ENCODE peak calls at places on chromosome X, in nine cellular contexts. T is pancreas; A is stomach; B is GM23338; G is PC-3; X is naive thymus-derived CD4-positive, alpha-beta T cell; U is endodermal cell; H is lung; Q is H1. E is an unnamed sample. For H3K4me1, the result is how much of the 10 kb centered on the place peaks cover.

GRCh38 chrX:317424-318067 is 1.1 kb downstream of the GTPBP6 start:
- DNase-seq in Q (no peak), A (no peak), G (no peak), B (no peak), U (peak), H (no peak), X (no peak), T (no peak), E (no peak)

GRCh38 chrX:24777660-24778059 is 83.9 kb downstream of the POLA1 start:
- DNase-seq in X (no peak), B (no peak), Q (no peak), G (no peak), A (no peak), U (no peak), H (no peak), T (no peak), E (no peak)

GRCh38 chrX:12919620-12920019 is 13.2 kb downstream of the TLR8 start:
- DNase-seq in A (no peak), B (no peak), T (no peak), X (no peak), U (no peak), Q (no peak), G (no peak), H (no peak), E (no peak)

GRCh38 chrX:139120760-139121159 is 409.2 kb upstream of the FGF13 start:
- DNase-seq in B (no peak), X (no peak), Q (no peak), U (no peak), T (no peak), A (no peak), H (no peak), G (peak), E (no peak)

GRCh38 chrX:70254909-70255308 is 5.1 kb downstream of the P2RY4 start:
- DNase-seq in U (no peak), Q (no peak), T (no peak), H (no peak), X (no peak), G (peak), B (no peak), A (no peak), E (no peak)

GRCh38 chrX:33211356-33212254 is at the start of gene DMD:
- DNase-seq in H (peak), A (no peak), B (peak), X (no peak), Q (no peak), G (no peak), T (peak), U (peak), E (no peak)

GRCh38 chrX:71082253-71082652 is 13.4 kb upstream of the FOXO4 start:
- DNase-seq in T (no peak), B (no peak), A (no peak), X (no peak), G (no peak), H (no peak), Q (no peak), U (no peak), E (no peak)

GRCh38 chrX:96770315-96770714 is 85.7 kb downstream of the DIAPH2 start:
- DNase-seq in G (peak), U (no peak), T (no peak), H (no peak), X (no peak), Q (no peak), B (peak), A (no peak), E (peak)

GRCh38 chrX:119686087-119686639 is 6.8 kb downstream of the SEPTIN6 start:
- DNase-seq in A (no peak), B (no peak), U (no peak), T (no peak), Q (no peak), H (no peak), G (no peak), X (no peak), E (no peak)

GRCh38 chrX:119676949-119677653 is 15.9 kb downstream of the SEPTIN6 start:
- DNase-seq in T (no peak), G (no peak), B (no peak), X (no peak), A (no peak), H (no peak), Q (no peak), U (no peak), E (no peak)

GRCh38 chrX:119685225-119686066 is 7.5 kb downstream of the SEPTIN6 start:
- DNase-seq in Q (no peak), B (no peak), X (peak), U (no peak), G (no peak), T (no peak), A (no peak), H (no peak), E (peak)

GRCh38 chrX:119677654-119677981 is 15.3 kb downstream of the SEPTIN6 start:
- DNase-seq in Q (no peak), T (no peak), U (no peak), A (no peak), G (no peak), X (no peak), H (no peak), B (no peak), E (no peak)

DNA sequence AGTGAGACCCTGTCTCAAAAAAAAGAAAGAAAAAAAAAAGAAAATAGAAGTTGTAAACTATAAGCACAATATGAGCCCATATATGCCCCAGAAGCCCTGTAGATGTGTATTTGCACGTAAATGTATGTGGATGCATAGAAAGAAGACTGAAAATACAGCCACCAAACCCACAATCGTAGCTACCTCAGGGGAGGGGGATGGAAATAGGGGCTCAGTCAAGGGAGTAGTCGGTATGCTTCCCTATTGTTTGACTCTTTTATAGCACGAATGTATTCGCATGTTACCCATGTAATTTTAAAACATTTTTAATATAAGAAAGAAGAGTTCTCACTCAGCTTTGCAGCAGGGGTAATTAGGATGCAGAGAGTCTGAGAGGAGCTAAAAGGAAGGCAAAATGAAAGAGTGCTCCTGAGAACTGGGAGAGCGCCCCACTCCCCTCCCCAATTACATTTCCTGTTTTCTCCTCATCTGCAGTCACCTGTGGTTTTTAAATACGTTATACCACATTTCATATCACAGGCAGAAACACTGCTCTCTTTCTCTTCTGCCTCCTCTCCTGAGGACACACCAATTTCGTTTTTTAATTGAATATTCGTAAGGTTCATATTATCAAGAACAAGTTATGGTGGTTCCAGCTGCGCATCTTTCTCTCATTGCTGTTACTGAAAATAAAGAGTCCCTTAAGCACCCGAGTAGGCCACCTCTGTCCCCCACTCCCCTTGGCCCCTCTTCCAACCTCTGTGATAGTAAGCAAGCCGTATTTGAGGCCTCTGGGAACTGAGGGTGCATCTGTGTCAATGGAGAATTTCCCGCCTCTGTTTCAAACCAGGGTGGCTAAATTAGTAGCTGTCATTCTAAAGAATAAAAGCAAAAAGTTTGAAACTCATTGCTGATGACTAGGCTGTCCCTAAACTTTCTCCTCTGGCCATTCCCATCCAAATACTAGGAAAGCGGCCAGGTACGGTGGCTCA is 10.7 kb downstream of the SEPTIN6 start:
- DNase-seq in G (no peak), H (no peak), U (no peak), X (peak), A (no peak), T (no peak), Q (no peak), B (no peak), E (peak)
- H3K4me1 ChIP-seq in G (under half), H (under half), U (under half), X (half or more), A (under half), T (under half), Q (under half), B (under half), E (half or more)

GRCh38 chrX:133926099-133926498 is 59.3 kb downstream of the GPC3 start:
- DNase-seq in T (no peak), X (no peak), Q (no peak), H (no peak), G (no peak), B (peak), U (no peak), A (no peak), E (no peak)
- H3K4me1 ChIP-seq in T (under half), X (under half), Q (under half), H (under half), G (under half), B (under half), U (under half), A (under half), E (under half)

GRCh38 chrX:39157796-39158195 is 356.5 kb downstream of the MID1IP1 start:
- DNase-seq in U (no peak), T (no peak), A (no peak), G (no peak), B (no peak), H (no peak), Q (no peak), X (no peak), E (no peak)

GRCh38 chrX:39157006-39157405 is 355.7 kb downstream of the MID1IP1 start:
- DNase-seq in B (no peak), X (no peak), T (no peak), G (no peak), Q (no peak), H (no peak), A (no peak), U (no peak), E (no peak)

GRCh38 chrX:39162322-39162721 is 361.1 kb downstream of the MID1IP1 start:
- DNase-seq in H (no peak), Q (no peak), U (peak), A (no peak), X (no peak), B (peak), T (no peak), G (no peak), E (peak)

GRCh38 chrX:39161856-39162255 is 360.6 kb downstream of the MID1IP1 start:
- DNase-seq in H (no peak), G (no peak), Q (no peak), B (no peak), T (no peak), U (no peak), A (no peak), X (no peak), E (no peak)

DNA sequence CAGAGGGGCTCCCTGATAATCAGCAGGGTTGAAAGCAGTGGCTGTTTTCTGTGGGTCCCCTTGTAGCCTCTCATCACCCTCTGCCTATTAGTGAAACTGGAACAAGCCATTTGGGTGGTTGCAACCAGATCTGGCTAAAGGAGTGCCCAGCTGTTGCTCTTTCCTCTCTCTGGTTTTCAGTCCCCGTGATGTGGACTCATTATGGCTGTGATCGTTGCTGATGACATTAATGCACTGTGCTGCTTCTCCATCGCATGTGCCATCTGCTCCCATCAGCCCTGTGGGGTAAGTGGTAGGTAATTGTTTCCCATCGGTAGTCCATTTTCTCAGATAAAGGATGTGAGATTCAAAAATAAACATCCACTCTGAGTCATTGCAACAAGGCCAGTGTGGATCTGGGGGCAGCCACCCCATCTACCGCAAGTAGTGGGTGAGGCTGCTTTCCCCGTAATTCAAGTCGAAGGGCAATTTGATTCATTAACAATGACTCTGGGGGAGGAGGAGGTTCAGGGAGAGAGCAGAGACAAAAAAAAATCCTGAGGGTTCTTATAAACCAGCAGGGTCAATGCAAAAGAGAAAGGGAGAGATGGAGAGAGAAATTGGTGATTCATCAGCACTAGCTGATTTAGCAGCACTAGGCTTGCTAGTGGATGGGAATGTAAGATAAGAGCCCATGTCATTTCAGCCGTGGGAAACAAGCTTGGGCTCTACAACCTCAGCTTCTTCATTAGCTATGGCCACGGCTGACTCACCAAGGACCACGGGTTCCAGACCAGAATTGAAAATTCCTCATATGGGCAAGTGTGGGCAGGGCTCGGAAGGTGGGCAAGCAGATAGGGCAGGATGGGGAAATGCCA is 357.8 kb downstream of the MID1IP1 start:
- DNase-seq in H (peak), A (no peak), X (no peak), B (no peak), T (no peak), G (peak), Q (no peak), U (no peak), E (no peak)
- H3K4me1 ChIP-seq in H (under half), A (under half), X (under half), B (under half), T (under half), G (under half), Q (under half), U (under half), E (under half)

GRCh38 chrX:78331708-78332107 is 4.3 kb upstream of the CYSLTR1 start:
- DNase-seq in A (no peak), H (no peak), G (no peak), X (no peak), Q (no peak), T (no peak), U (no peak), B (no peak), E (no peak)

GRCh38 chrX:78327370-78328048 is at the start of gene CYSLTR1:
- DNase-seq in Q (no peak), H (no peak), B (peak), A (no peak), U (no peak), X (no peak), T (no peak), G (no peak), E (no peak)

GRCh38 chrX:78330540-78330939 is 3.1 kb upstream of the CYSLTR1 start:
- DNase-seq in U (no peak), A (no peak), H (no peak), B (no peak), T (no peak), G (no peak), X (no peak), Q (no peak), E (no peak)

GRCh38 chrX:78329486-78329885 is 2.1 kb upstream of the CYSLTR1 start:
- DNase-seq in H (no peak), Q (no peak), T (no peak), G (no peak), A (no peak), X (peak), U (no peak), B (no peak), E (no peak)

DNA sequence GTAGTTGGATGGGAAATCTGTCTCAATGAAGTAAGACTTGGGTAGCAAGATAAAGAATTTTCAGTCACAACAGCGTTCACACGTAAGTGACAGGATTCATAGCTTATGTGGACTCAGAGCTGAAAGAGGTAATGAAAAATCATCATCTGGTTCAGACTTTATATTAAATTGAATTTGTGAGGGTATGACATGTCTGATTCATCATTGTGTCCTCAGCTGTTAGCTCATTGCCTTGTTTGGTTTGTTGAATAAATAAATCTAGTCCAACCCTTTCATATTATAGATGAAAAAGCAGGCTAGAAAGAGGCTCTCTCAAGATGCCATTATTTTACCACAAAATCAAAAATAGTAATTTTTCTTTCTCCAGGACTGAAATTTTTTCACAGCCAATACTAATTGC is 2.7 kb upstream of the CYSLTR1 start:
- DNase-seq in H (no peak), U (no peak), Q (no peak), B (no peak), X (no peak), T (no peak), A (no peak), G (no peak), E (no peak)
- H3K4me1 ChIP-seq in H (under half), U (under half), Q (under half), B (under half), X (under half), T (under half), A (under half), G (under half), E (under half)

DNA sequence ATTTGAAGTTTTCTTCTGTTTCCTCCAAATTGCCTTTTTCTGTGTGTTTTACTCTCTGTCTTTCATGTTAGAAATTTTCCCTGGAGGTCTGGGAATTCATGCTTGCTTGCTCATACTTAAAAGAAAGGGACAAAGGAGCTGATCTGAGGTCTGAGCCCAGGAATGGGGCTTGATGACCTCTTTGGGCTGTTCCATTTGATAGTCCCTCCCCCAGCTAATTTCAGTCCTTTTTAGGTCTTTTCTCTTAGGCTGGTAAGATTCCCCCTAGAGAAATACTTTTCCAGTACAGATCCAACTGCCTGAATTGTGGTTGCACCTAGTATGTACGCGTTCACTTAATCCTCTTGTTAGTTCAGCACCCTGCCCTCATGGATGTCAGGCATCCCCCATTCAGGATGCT is 5.5 kb upstream of the PIGA start:
- DNase-seq in U (no peak), G (no peak), B (no peak), A (no peak), Q (no peak), T (no peak), X (no peak), H (no peak), E (no peak)
- H3K4me1 ChIP-seq in U (under half), G (under half), B (under half), A (under half), Q (under half), T (under half), X (under half), H (under half), E (under half)

GRCh38 chrX:65685112-65685511 is 17.7 kb downstream of the MSN start:
- DNase-seq in B (no peak), H (no peak), X (no peak), U (no peak), A (no peak), Q (no peak), G (no peak), T (no peak), E (no peak)

GRCh38 chrX:65689377-65689776 is 21.9 kb downstream of the MSN start:
- DNase-seq in U (no peak), G (peak), X (no peak), H (no peak), B (no peak), A (no peak), Q (no peak), T (no peak), E (no peak)

GRCh38 chrX:65687367-65687766 is 19.9 kb downstream of the MSN start:
- DNase-seq in G (no peak), T (no peak), Q (no peak), B (no peak), A (no peak), H (no peak), X (no peak), U (no peak), E (no peak)

GRCh38 chrX:65688403-65688881 is 21.0 kb downstream of the MSN start:
- DNase-seq in Q (no peak), T (no peak), B (no peak), U (no peak), A (no peak), G (no peak), X (no peak), H (no peak), E (no peak)

DNA sequence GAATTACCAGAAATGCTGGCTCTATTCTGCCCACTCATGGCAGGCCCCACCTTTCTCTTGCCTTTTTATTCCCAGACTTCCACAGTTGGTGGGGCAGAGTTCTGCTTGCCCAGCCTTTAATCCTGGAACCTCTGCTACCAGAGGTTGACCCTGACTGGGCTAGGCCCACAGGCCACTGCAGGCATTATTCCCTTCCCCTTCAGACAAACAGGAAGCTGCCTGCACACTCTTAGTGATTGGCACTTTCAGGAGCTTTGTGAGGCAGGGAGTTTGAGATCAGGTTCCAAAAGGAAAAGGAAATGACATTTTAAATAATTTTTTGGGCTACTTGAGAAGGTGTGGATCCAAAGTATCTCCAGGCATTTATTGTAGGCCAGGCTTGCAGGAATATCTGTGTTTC is 18.8 kb downstream of the MSN start:
- DNase-seq in U (no peak), X (no peak), T (no peak), A (no peak), G (no peak), Q (no peak), H (no peak), B (no peak), E (no peak)
- H3K4me1 ChIP-seq in U (under half), X (half or more), T (under half), A (half or more), G (under half), Q (under half), H (under half), B (under half), E (half or more)

GRCh38 chrX:119688856-119689455 is 4.0 kb downstream of the SEPTIN6 start:
- DNase-seq in U (no peak), H (no peak), Q (no peak), B (no peak), T (no peak), G (no peak), A (no peak), X (peak), E (peak)

GRCh38 chrX:119687661-119688413 is 5.1 kb downstream of the SEPTIN6 start:
- DNase-seq in Q (no peak), X (no peak), A (no peak), U (no peak), H (no peak), B (no peak), G (no peak), T (no peak), E (peak)

DNA sequence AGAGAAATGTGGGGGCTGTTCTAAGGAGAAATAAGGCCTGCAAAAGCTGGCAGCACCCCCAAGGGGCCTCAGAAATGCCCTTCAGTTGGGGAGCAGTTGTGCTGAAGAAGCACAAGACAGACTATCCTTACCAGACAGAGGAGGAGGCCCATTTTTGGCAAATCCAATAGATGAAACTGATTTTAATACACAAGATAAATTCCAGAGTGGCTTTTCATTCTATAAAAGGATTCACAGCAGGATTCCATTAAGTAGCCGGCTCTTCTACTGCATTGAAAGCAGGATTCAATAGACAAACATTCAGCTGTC is 8.1 kb downstream of the SEPTIN6 start:
- DNase-seq in G (no peak), A (no peak), X (no peak), T (no peak), U (no peak), B (no peak), H (no peak), Q (no peak), E (no peak)
- H3K4me1 ChIP-seq in G (under half), A (under half), X (half or more), T (under half), U (under half), B (under half), H (under half), Q (under half), E (half or more)